ENCODE peak calls at places on chromosomes 2 and 18, in six cellular contexts. C is CD4-positive, CD25-positive, alpha-beta regulatory T cell; S is cardiac muscle cell; K is adrenal gland; B is CD8-positive, alpha-beta memory T cell; T is mucosa of descending colon. H is an unnamed sample. For H3K4me1, the result is how much of the 10 kb centered on the place peaks cover.

GRCh38 chr18:1092228-1092627 is 187.6 kb downstream of the ADCYAP1 start:
- DNase-seq in C (no peak), S (peak), K (no peak), B (no peak), T (no peak), H (no peak)

GRCh38 chr2:142824756-142825155 is 52.7 kb upstream of the KYNU start:
- DNase-seq in C (no peak), S (no peak), K (no peak), B (no peak), T (no peak), H (no peak)

GRCh38 chr2:41782306-41783158 is 265.3 kb upstream of the PKDCC start:
- DNase-seq in C (peak), S (peak), K (peak), B (peak), T (no peak), H (peak)

GRCh38 chr2:4029081-4029480 is 325.7 kb downstream of the DCDC2C start:
- DNase-seq in C (no peak), S (peak), K (no peak), B (no peak), T (no peak), H (no peak)

GRCh38 chr2:241275504-241275903 is 40.0 kb downstream of the HDLBP start:
- DNase-seq in C (no peak), S (no peak), K (no peak), B (no peak), T (no peak), H (no peak)

GRCh38 chr2:100580474-100581264 is 17.9 kb downstream of the PDCL3 start:
- DNase-seq in C (peak), S (no peak), K (peak), B (peak), T (peak), H (peak)

GRCh38 chr2:174344716-174345472 is 10.1 kb downstream of the SP9 start:
- DNase-seq in C (no peak), S (no peak), K (no peak), B (no peak), T (no peak), H (no peak)

GRCh38 chr18:5543036-5543671 is 643 bp downstream of the EPB41L3 start:
- DNase-seq in C (no peak), S (peak), K (no peak), B (no peak), T (no peak), H (no peak)

GRCh38 chr2:205748660-205749059 is 66.4 kb downstream of the NRP2 start:
- DNase-seq in C (no peak), S (no peak), K (no peak), B (no peak), T (no peak), H (no peak)

GRCh38 chr2:138515084-138515483 is 13.5 kb downstream of the SPOPL start:
- DNase-seq in C (no peak), S (no peak), K (no peak), B (no peak), T (no peak), H (no peak)

GRCh38 chr2:6301426-6301825 is 564.3 kb downstream of the CMPK2 start:
- DNase-seq in C (no peak), S (no peak), K (no peak), B (no peak), T (no peak), H (no peak)

GRCh38 chr18:74499633-74500032 is 3.5 kb downstream of the CNDP2 start:
- DNase-seq in C (peak), S (no peak), K (peak), B (peak), T (peak), H (peak)

GRCh38 chr2:235595420-235596010 is 101.7 kb downstream of the AGAP1 start:
- DNase-seq in C (no peak), S (peak), K (peak), B (peak), T (no peak), H (peak)

GRCh38 chr2:217978536-217979150 is 24.2 kb downstream of the TNS1 start:
- DNase-seq in C (no peak), S (peak), K (no peak), B (no peak), T (no peak), H (no peak)

GRCh38 chr18:23824235-23824634 is 135.0 kb downstream of the LAMA3 start:
- DNase-seq in C (no peak), S (no peak), K (no peak), B (no peak), T (no peak), H (no peak)

GRCh38 chr2:40251146-40251545 is 200.7 kb downstream of the SLC8A1 start:
- DNase-seq in C (no peak), S (no peak), K (no peak), B (no peak), T (no peak), H (no peak)

GRCh38 chr2:158610059-158610458 is 153.3 kb downstream of the PKP4 start:
- DNase-seq in C (no peak), S (no peak), K (no peak), B (no peak), T (no peak), H (no peak)

GRCh38 chr18:42053188-42053781 is 98.3 kb downstream of the PIK3C3 start:
- DNase-seq in C (peak), S (peak), K (peak), B (peak), T (no peak), H (peak)

GRCh38 chr2:62672601-62673000 is 32.9 kb upstream of the EHBP1 start:
- DNase-seq in C (no peak), S (peak), K (peak), B (no peak), T (no peak), H (no peak)

GRCh38 chr2:30939354-30939753 is 132.1 kb upstream of the CAPN13 start:
- DNase-seq in C (no peak), S (no peak), K (no peak), B (no peak), T (no peak), H (no peak)

GRCh38 chr18:657311-657997 is at the start of gene TYMS:
- DNase-seq in C (peak), S (peak), K (no peak), B (peak), T (peak), H (peak)

GRCh38 chr2:69743847-69744264 is 1.9 kb downstream of the ANXA4 start:
- DNase-seq in C (no peak), S (no peak), K (no peak), B (no peak), T (no peak), H (no peak)

GRCh38 chr2:72984172-72984671 is 66.9 kb downstream of the EMX1 start:
- DNase-seq in C (no peak), S (peak), K (peak), B (no peak), T (no peak), H (no peak)

GRCh38 chr18:13276530-13277520 is 58.3 kb downstream of the LDLRAD4 start:
- DNase-seq in C (peak), S (no peak), K (no peak), B (no peak), T (no peak), H (no peak)

GRCh38 chr2:84855730-84856129 is 25.2 kb downstream of the TRABD2A start:
- DNase-seq in C (no peak), S (no peak), K (peak), B (no peak), T (no peak), H (no peak)

GRCh38 chr2:112005391-112006075 is 49.5 kb upstream of the TMEM87B start:
- DNase-seq in C (no peak), S (no peak), K (no peak), B (no peak), T (no peak), H (no peak)

GRCh38 chr2:38797276-38797675 is 19.3 kb downstream of the GEMIN6 start:
- DNase-seq in C (no peak), S (no peak), K (no peak), B (no peak), T (no peak), H (no peak)

GRCh38 chr2:235416816-235417499 is 76.9 kb upstream of the AGAP1 start:
- DNase-seq in C (no peak), S (no peak), K (peak), B (no peak), T (no peak), H (no peak)

GRCh38 chr18:49697757-49698595 is 115.4 kb downstream of the ACAA2 start:
- DNase-seq in C (no peak), S (peak), K (no peak), B (no peak), T (no peak), H (no peak)

GRCh38 chr2:189685540-189686229 is 11.2 kb downstream of the ANKAR start:
- DNase-seq in C (no peak), S (no peak), K (no peak), B (no peak), T (no peak), H (peak)

GRCh38 chr18:31190919-31191318 is 28.3 kb upstream of the DSC1 start:
- DNase-seq in C (no peak), S (no peak), K (no peak), B (no peak), T (no peak), H (no peak)

GRCh38 chr2:107808023-107808422 is 18.7 kb upstream of the RGPD4 start:
- DNase-seq in C (no peak), S (no peak), K (no peak), B (no peak), T (no peak), H (no peak)

GRCh38 chr2:154495455-154495868 is 203.0 kb upstream of the KCNJ3 start:
- DNase-seq in C (no peak), S (no peak), K (no peak), B (no peak), T (no peak), H (no peak)
- H3K4me1 ChIP-seq in C (under half), S (under half), K (under half), B (under half), T (under half), H (under half)

GRCh38 chr2:201403904-201404303 is 46.8 kb upstream of the FLACC1 start:
- DNase-seq in C (no peak), S (peak), K (no peak), B (no peak), T (no peak), H (no peak)
- H3K4me1 ChIP-seq in C (under half), S (under half), K (under half), B (under half), T (under half), H (under half)

DNA sequence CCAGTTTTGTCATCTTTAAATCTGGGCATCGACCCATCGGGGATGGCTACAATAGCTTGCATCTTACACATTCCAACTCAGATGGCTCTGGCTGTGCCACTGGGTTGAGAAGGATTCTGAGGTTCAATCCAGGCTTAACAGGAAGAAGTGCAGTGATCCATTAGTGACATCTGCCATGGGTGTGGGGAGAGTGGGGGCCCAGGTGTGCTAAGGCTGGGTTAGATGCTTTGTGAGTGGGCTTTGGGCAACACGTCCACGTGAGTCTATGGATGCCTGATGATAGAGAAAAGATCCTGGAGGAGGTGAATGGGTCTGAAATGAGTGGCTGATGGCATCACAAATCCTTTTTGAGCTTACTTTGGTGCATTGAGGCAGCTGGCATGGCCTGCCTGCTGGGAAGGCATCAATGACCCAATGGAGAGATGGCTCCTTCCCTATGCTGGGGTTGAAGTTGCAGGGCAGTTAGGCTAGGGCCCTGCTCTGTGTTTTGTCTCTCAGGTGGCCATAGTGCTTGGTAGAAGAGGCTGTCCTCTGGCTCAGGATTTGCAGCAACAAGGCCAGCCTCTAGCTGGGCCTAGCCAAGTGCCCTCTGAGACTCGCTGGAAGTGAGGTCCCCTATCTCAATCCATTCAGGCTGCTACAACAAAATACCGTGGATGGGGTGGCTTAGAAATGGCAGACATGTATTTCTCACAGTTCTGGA is 56.7 kb downstream of the HS1BP3 start:
- DNase-seq in C (no peak), S (no peak), K (peak), B (no peak), T (no peak), H (peak)
- H3K4me1 ChIP-seq in C (under half), S (under half), K (half or more), B (under half), T (under half), H (under half)

GRCh38 chr2:43346619-43347018 is 120.2 kb upstream of the ZFP36L2 start:
- DNase-seq in C (no peak), S (no peak), K (no peak), B (no peak), T (no peak), H (no peak)
- H3K4me1 ChIP-seq in C (under half), S (half or more), K (half or more), B (under half), T (under half), H (half or more)

GRCh38 chr2:239225456-239225855 is 175.4 kb downstream of the HDAC4 start:
- DNase-seq in C (no peak), S (no peak), K (peak), B (no peak), T (no peak), H (no peak)

GRCh38 chr2:239227661-239228371 is 173.0 kb downstream of the HDAC4 start:
- DNase-seq in C (no peak), S (no peak), K (peak), B (no peak), T (no peak), H (no peak)

GRCh38 chr2:239226677-239227076 is 174.1 kb downstream of the HDAC4 start:
- DNase-seq in C (no peak), S (no peak), K (peak), B (no peak), T (no peak), H (no peak)

GRCh38 chr2:239225921-239226561 is 174.8 kb downstream of the HDAC4 start:
- DNase-seq in C (no peak), S (no peak), K (peak), B (no peak), T (no peak), H (no peak)

GRCh38 chr2:239227111-239227581 is 173.7 kb downstream of the HDAC4 start:
- DNase-seq in C (no peak), S (no peak), K (peak), B (no peak), T (no peak), H (no peak)
- H3K4me1 ChIP-seq in C (under half), S (under half), K (half or more), B (half or more), T (under half), H (half or more)

GRCh38 chr2:45845058-45845457 is 193.6 kb downstream of the PRKCE start:
- DNase-seq in C (no peak), S (no peak), K (no peak), B (no peak), T (no peak), H (no peak)

GRCh38 chr2:45840481-45840880 is 189.0 kb downstream of the PRKCE start:
- DNase-seq in C (no peak), S (no peak), K (no peak), B (no peak), T (no peak), H (no peak)

GRCh38 chr2:45839388-45840251 is 188.1 kb downstream of the PRKCE start:
- DNase-seq in C (no peak), S (no peak), K (no peak), B (no peak), T (no peak), H (no peak)

GRCh38 chr2:45843136-45843535 is 191.7 kb downstream of the PRKCE start:
- DNase-seq in C (no peak), S (no peak), K (no peak), B (no peak), T (no peak), H (no peak)

GRCh38 chr2:45841752-45842407 is 190.4 kb downstream of the PRKCE start:
- DNase-seq in C (no peak), S (peak), K (no peak), B (no peak), T (no peak), H (no peak)
- H3K4me1 ChIP-seq in C (under half), S (under half), K (under half), B (under half), T (under half), H (under half)

GRCh38 chr2:230209422-230210051 is 10.2 kb downstream of the SP110 start:
- DNase-seq in C (no peak), S (no peak), K (no peak), B (no peak), T (no peak), H (no peak)
- H3K4me1 ChIP-seq in C (under half), S (under half), K (under half), B (under half), T (under half), H (under half)

GRCh38 chr2:195555971-195556370 is 101.1 kb upstream of the SLC39A10 start:
- DNase-seq in C (no peak), S (no peak), K (no peak), B (no peak), T (no peak), H (no peak)

GRCh38 chr2:195562624-195563566 is 94.1 kb upstream of the SLC39A10 start:
- DNase-seq in C (no peak), S (no peak), K (no peak), B (no peak), T (no peak), H (no peak)

GRCh38 chr2:195560209-195560907 is 96.7 kb upstream of the SLC39A10 start:
- DNase-seq in C (no peak), S (no peak), K (no peak), B (no peak), T (no peak), H (peak)

GRCh38 chr2:195561205-195562032 is 95.6 kb upstream of the SLC39A10 start:
- DNase-seq in C (no peak), S (no peak), K (no peak), B (no peak), T (no peak), H (no peak)

GRCh38 chr2:195559431-195559914 is 97.6 kb upstream of the SLC39A10 start:
- DNase-seq in C (peak), S (no peak), K (peak), B (peak), T (no peak), H (peak)
- H3K4me1 ChIP-seq in C (half or more), S (under half), K (under half), B (half or more), T (under half), H (under half)